ENCODE peak calls at places on chromosomes 2 and 18, in six cellular contexts. V is stimulated activated effector memory CD8-positive, alpha-beta T cell treated with anti-CD3 and anti-CD28 coated beads, Interleukin-12 subunit alpha, Interleukin-12 subunit beta, amount 100 ng/mL, for 72 hours; P is erythroblast; Z is GDM1; X is Caki2; L is CD8-positive, alpha-beta memory T cell. G is an unnamed sample.

GRCh38 chr2:114684404-114684803 is 242.0 kb downstream of the DPP10 start:
- DNase-seq in V (no peak), P (no peak), Z (no peak), X (no peak), L (no peak), G (no peak)

GRCh38 chr2:223947711-223948205 is 2.6 kb upstream of the WDFY1 start:
- DNase-seq in V (no peak), P (no peak), Z (no peak), X (no peak), L (no peak), G (no peak)

GRCh38 chr2:96928277-96928781 is 58.1 kb downstream of the FAM178B start:
- DNase-seq in V (no peak), P (no peak), Z (no peak), X (no peak), L (no peak), G (no peak)

GRCh38 chr2:122886479-122887130 is 1131.2 kb downstream of the TSN start:
- DNase-seq in V (no peak), P (no peak), Z (no peak), X (no peak), L (no peak), G (no peak)

GRCh38 chr2:15747698-15748471 is 156.2 kb downstream of the DDX1 start:
- DNase-seq in V (no peak), P (no peak), Z (no peak), X (no peak), L (no peak), G (no peak)

GRCh38 chr18:58195278-58195721 is 151.3 kb downstream of the NEDD4L start:
- DNase-seq in V (no peak), P (no peak), Z (no peak), X (no peak), L (no peak), G (no peak)

GRCh38 chr18:37175727-37176126 is 346.8 kb downstream of the KIAA1328 start:
- DNase-seq in V (no peak), P (no peak), Z (no peak), X (no peak), L (no peak), G (no peak)

GRCh38 chr2:120779781-120780283 is 44.2 kb downstream of the GLI2 start:
- DNase-seq in V (no peak), P (peak; percentile 8), Z (no peak), X (peak; percentile 73), L (no peak), G (no peak)

GRCh38 chr18:58417752-58418151 is 211.1 kb downstream of the ALPK2 start:
- DNase-seq in V (no peak), P (no peak), Z (no peak), X (no peak), L (no peak), G (no peak)

GRCh38 chr2:27324720-27325119 is 1.8 kb upstream of the MPV17 start:
- DNase-seq in V (no peak), P (no peak), Z (no peak), X (no peak), L (no peak), G (no peak)

GRCh38 chr2:186099772-186100171 is 361.2 kb downstream of the FSIP2 start:
- DNase-seq in V (no peak), P (no peak), Z (no peak), X (no peak), L (no peak), G (no peak)

GRCh38 chr18:77055429-77056310 is 76.9 kb downstream of the MBP start:
- DNase-seq in V (no peak), P (no peak), Z (no peak), X (no peak), L (no peak), G (no peak)

GRCh38 chr2:69731575-69731974 is 10.4 kb upstream of the ANXA4 start:
- DNase-seq in V (no peak), P (no peak), Z (no peak), X (no peak), L (no peak), G (no peak)

GRCh38 chr2:96407919-96408550 is 72.5 kb downstream of the NCAPH start:
- DNase-seq in V (no peak), P (no peak), Z (no peak), X (no peak), L (no peak), G (no peak)

GRCh38 chr2:85724731-85725181 is 29.0 kb upstream of the ATOH8 start:
- DNase-seq in V (no peak), P (no peak), Z (no peak), X (no peak), L (no peak), G (no peak)

GRCh38 chr2:134154269-134154668 is 99.6 kb upstream of the MGAT5 start:
- DNase-seq in V (no peak), P (no peak), Z (no peak), X (no peak), L (no peak), G (no peak)

GRCh38 chr18:74465775-74466174 is 8.7 kb upstream of the DIPK1C start:
- DNase-seq in V (no peak), P (no peak), Z (no peak), X (no peak), L (no peak), G (no peak)

GRCh38 chr2:225637199-225637598 is 237.7 kb downstream of the NYAP2 start:
- DNase-seq in V (no peak), P (no peak), Z (no peak), X (no peak), L (no peak), G (no peak)

GRCh38 chr2:231321556-231322334 is 73.8 kb upstream of the B3GNT7 start:
- DNase-seq in V (no peak), P (no peak), Z (peak; percentile 73), X (no peak), L (no peak), G (no peak)

GRCh38 chr2:114368705-114369104 is 73.7 kb upstream of the DPP10 start:
- DNase-seq in V (no peak), P (no peak), Z (no peak), X (no peak), L (no peak), G (no peak)

GRCh38 chr2:136310005-136310495 is 192.1 kb upstream of the CXCR4 start:
- DNase-seq in V (peak; percentile 65), P (no peak), Z (no peak), X (peak; percentile 34), L (no peak), G (peak; percentile 9)

GRCh38 chr2:26011990-26012856 is 21.7 kb upstream of the RAB10 start:
- DNase-seq in V (no peak), P (peak; percentile 76), Z (no peak), X (peak; percentile 96), L (no peak), G (no peak)

GRCh38 chr18:21740474-21740723 is 193 bp upstream of the MIB1 start:
- DNase-seq in V (no peak), P (peak; percentile 99), Z (peak; percentile 95), X (no peak), L (no peak), G (peak; percentile 97)

GRCh38 chr2:60442608-60443007 is 110.8 kb downstream of the BCL11A start:
- DNase-seq in V (no peak), P (no peak), Z (no peak), X (no peak), L (no peak), G (no peak)

GRCh38 chr2:28528206-28528605 is 32.3 kb downstream of the PLB1 start:
- DNase-seq in V (no peak), P (no peak), Z (no peak), X (no peak), L (no peak), G (no peak)

GRCh38 chr18:75923169-75923568 is 495.7 kb upstream of the SMIM21 start:
- DNase-seq in V (no peak), P (no peak), Z (no peak), X (peak; percentile 26), L (no peak), G (no peak)

GRCh38 chr2:176082885-176083731 is 654 bp downstream of the EVX2 start:
- DNase-seq in V (peak; percentile 48), P (peak; percentile 41), Z (no peak), X (no peak), L (no peak), G (no peak)

GRCh38 chr2:57432528-57432927 is 614.1 kb upstream of the VRK2 start:
- DNase-seq in V (no peak), P (no peak), Z (no peak), X (no peak), L (no peak), G (no peak)

GRCh38 chr18:22558945-22559385 is 141.2 kb upstream of the CTAGE1 start:
- DNase-seq in V (no peak), P (no peak), Z (no peak), X (peak; percentile 78), L (no peak), G (no peak)

GRCh38 chr2:197307933-197308521 is 2.6 kb downstream of the ANKRD44 start:
- DNase-seq in V (peak; percentile 85), P (no peak), Z (no peak), X (peak; percentile 10), L (peak; percentile 42), G (peak; percentile 54)

GRCh38 chr2:137333386-137333972 is 568.1 kb downstream of the THSD7B start:
- DNase-seq in V (no peak), P (no peak), Z (no peak), X (no peak), L (no peak), G (no peak)

GRCh38 chr2:68043719-68044498 is 18.9 kb downstream of the C1D start:
- DNase-seq in V (no peak), P (no peak), Z (no peak), X (no peak), L (no peak), G (no peak)

GRCh38 chr2:103462712-103463111 is 700.9 kb downstream of the TMEM182 start:
- DNase-seq in V (no peak), P (no peak), Z (no peak), X (no peak), L (no peak), G (no peak)

GRCh38 chr18:73985855-73986254 is 161.8 kb downstream of the FBXO15 start:
- DNase-seq in V (no peak), P (no peak), Z (no peak), X (no peak), L (no peak), G (no peak)

GRCh38 chr2:64700133-64700809 is 46.6 kb upstream of the SERTAD2 start:
- DNase-seq in V (no peak), P (no peak), Z (no peak), X (no peak), L (no peak), G (no peak)

GRCh38 chr2:43039376-43040080 is 186.9 kb downstream of the ZFP36L2 start:
- DNase-seq in V (no peak), P (no peak), Z (no peak), X (no peak), L (no peak), G (no peak)

GRCh38 chr2:178295115-178295514 is 100.8 kb downstream of the OSBPL6 start:
- DNase-seq in V (no peak), P (no peak), Z (no peak), X (peak; percentile 9), L (no peak), G (no peak)